ENCODE peak calls at places on chromosomes 6 and 20, in nine cellular contexts. One of them, this sample, is unnamed.

GRCh38 chr20:50408526-50409364 is 101.4 kb upstream of the PTPN1 start:
- DNase-seq in fibroblast of the aortic adventitia: no peak
- DNase-seq in mesothelial cell of epicardium: no peak
- DNase-seq in neural progenitor cell: no peak
- DNase-seq in NB4: no peak
- DNase-seq in fibroblast of lung: no peak
- DNase-seq in Calu3: no peak
- DNase-seq in endothelial cell of umbilical vein: no peak
- DNase-seq in endothelial cell: no peak
- DNase-seq in this sample: no peak

GRCh38 chr6:12395898-12396297 is 105.7 kb downstream of the EDN1 start:
- DNase-seq in fibroblast of the aortic adventitia: peak; percentile 71
- DNase-seq in mesothelial cell of epicardium: no peak
- DNase-seq in neural progenitor cell: no peak
- DNase-seq in NB4: no peak
- DNase-seq in fibroblast of lung: no peak
- DNase-seq in Calu3: no peak
- DNase-seq in endothelial cell of umbilical vein: peak; percentile 47
- DNase-seq in endothelial cell: no peak
- DNase-seq in this sample: no peak

GRCh38 chr6:40341726-40342125 is 245.4 kb downstream of the LRFN2 start:
- DNase-seq in fibroblast of the aortic adventitia: no peak
- DNase-seq in mesothelial cell of epicardium: peak; percentile 10
- DNase-seq in neural progenitor cell: no peak
- DNase-seq in NB4: no peak
- DNase-seq in fibroblast of lung: no peak
- DNase-seq in Calu3: no peak
- DNase-seq in endothelial cell of umbilical vein: no peak
- DNase-seq in endothelial cell: no peak
- DNase-seq in this sample: no peak

GRCh38 chr6:79193971-79194370 is 40.5 kb downstream of the HMGN3 start:
- DNase-seq in fibroblast of the aortic adventitia: no peak
- DNase-seq in mesothelial cell of epicardium: no peak
- DNase-seq in neural progenitor cell: no peak
- DNase-seq in NB4: no peak
- DNase-seq in fibroblast of lung: no peak
- DNase-seq in Calu3: no peak
- DNase-seq in endothelial cell of umbilical vein: no peak
- DNase-seq in endothelial cell: no peak
- DNase-seq in this sample: no peak

GRCh38 chr6:32271427-32271826 is 47.6 kb upstream of the NOTCH4 start:
- DNase-seq in fibroblast of the aortic adventitia: no peak
- DNase-seq in mesothelial cell of epicardium: no peak
- DNase-seq in neural progenitor cell: no peak
- DNase-seq in NB4: no peak
- DNase-seq in fibroblast of lung: no peak
- DNase-seq in Calu3: no peak
- DNase-seq in endothelial cell of umbilical vein: no peak
- DNase-seq in endothelial cell: no peak
- DNase-seq in this sample: no peak

GRCh38 chr20:7859371-7859802 is 80.9 kb downstream of the HAO1 start:
- DNase-seq in fibroblast of the aortic adventitia: peak; percentile 87
- DNase-seq in mesothelial cell of epicardium: no peak
- DNase-seq in neural progenitor cell: peak; percentile 45
- DNase-seq in NB4: peak; percentile 61
- DNase-seq in fibroblast of lung: peak; percentile 78
- DNase-seq in Calu3: peak; percentile 23
- DNase-seq in endothelial cell of umbilical vein: peak; percentile 81
- DNase-seq in endothelial cell: peak; percentile 10
- DNase-seq in this sample: peak; percentile 54

GRCh38 chr6:32627831-32628230 is 9.4 kb upstream of the HLA-DQA1 start:
- DNase-seq in fibroblast of the aortic adventitia: peak; percentile 49
- DNase-seq in mesothelial cell of epicardium: peak; percentile 51
- DNase-seq in neural progenitor cell: no peak
- DNase-seq in NB4: no peak
- DNase-seq in fibroblast of lung: no peak
- DNase-seq in Calu3: peak; percentile 23
- DNase-seq in endothelial cell of umbilical vein: no peak
- DNase-seq in endothelial cell: no peak
- DNase-seq in this sample: no peak

GRCh38 chr6:160282444-160282843 is 23.8 kb upstream of the SLC22A2 start:
- DNase-seq in fibroblast of the aortic adventitia: no peak
- DNase-seq in mesothelial cell of epicardium: no peak
- DNase-seq in neural progenitor cell: no peak
- DNase-seq in NB4: no peak
- DNase-seq in fibroblast of lung: no peak
- DNase-seq in Calu3: no peak
- DNase-seq in endothelial cell of umbilical vein: no peak
- DNase-seq in endothelial cell: no peak
- DNase-seq in this sample: no peak

GRCh38 chr20:17614176-17614811 is 44.4 kb downstream of the DSTN start:
- DNase-seq in fibroblast of the aortic adventitia: peak; percentile 47
- DNase-seq in mesothelial cell of epicardium: peak; percentile 40
- DNase-seq in neural progenitor cell: no peak
- DNase-seq in NB4: no peak
- DNase-seq in fibroblast of lung: peak; percentile 33
- DNase-seq in Calu3: no peak
- DNase-seq in endothelial cell of umbilical vein: no peak
- DNase-seq in endothelial cell: no peak
- DNase-seq in this sample: no peak

GRCh38 chr20:4507288-4507719 is 214.4 kb upstream of the PRND start:
- DNase-seq in fibroblast of the aortic adventitia: peak; percentile 65
- DNase-seq in mesothelial cell of epicardium: no peak
- DNase-seq in neural progenitor cell: no peak
- DNase-seq in NB4: no peak
- DNase-seq in fibroblast of lung: peak; percentile 97
- DNase-seq in Calu3: peak; percentile 30
- DNase-seq in endothelial cell of umbilical vein: peak; percentile 96
- DNase-seq in endothelial cell: no peak
- DNase-seq in this sample: peak; percentile 97

GRCh38 chr6:156028310-156029131 is 572.9 kb upstream of the NOX3 start:
- DNase-seq in fibroblast of the aortic adventitia: no peak
- DNase-seq in mesothelial cell of epicardium: no peak
- DNase-seq in neural progenitor cell: no peak
- DNase-seq in NB4: no peak
- DNase-seq in fibroblast of lung: no peak
- DNase-seq in Calu3: peak; percentile 9
- DNase-seq in endothelial cell of umbilical vein: peak; percentile 31
- DNase-seq in endothelial cell: no peak
- DNase-seq in this sample: peak; percentile 41

GRCh38 chr6:21075986-21076385 is 517.6 kb upstream of the SOX4 start:
- DNase-seq in fibroblast of the aortic adventitia: peak; percentile 3
- DNase-seq in mesothelial cell of epicardium: no peak
- DNase-seq in neural progenitor cell: no peak
- DNase-seq in NB4: no peak
- DNase-seq in fibroblast of lung: peak; percentile 69
- DNase-seq in Calu3: no peak
- DNase-seq in endothelial cell of umbilical vein: no peak
- DNase-seq in endothelial cell: no peak
- DNase-seq in this sample: no peak

GRCh38 chr6:11929451-11929850 is 82.7 kb upstream of the HIVEP1 start:
- DNase-seq in fibroblast of the aortic adventitia: no peak
- DNase-seq in mesothelial cell of epicardium: no peak
- DNase-seq in neural progenitor cell: no peak
- DNase-seq in NB4: no peak
- DNase-seq in fibroblast of lung: no peak
- DNase-seq in Calu3: no peak
- DNase-seq in endothelial cell of umbilical vein: no peak
- DNase-seq in endothelial cell: no peak
- DNase-seq in this sample: no peak

GRCh38 chr20:32510601-32511357 is 74.4 kb downstream of the NOL4L start:
- DNase-seq in fibroblast of the aortic adventitia: no peak
- DNase-seq in mesothelial cell of epicardium: peak; percentile 69
- DNase-seq in neural progenitor cell: no peak
- DNase-seq in NB4: no peak
- DNase-seq in fibroblast of lung: no peak
- DNase-seq in Calu3: no peak
- DNase-seq in endothelial cell of umbilical vein: no peak
- DNase-seq in endothelial cell: peak; percentile 39
- DNase-seq in this sample: no peak

GRCh38 chr6:166559211-166559610 is 27.3 kb downstream of the RAMACL start:
- DNase-seq in fibroblast of the aortic adventitia: peak; percentile 85
- DNase-seq in mesothelial cell of epicardium: no peak
- DNase-seq in neural progenitor cell: no peak
- DNase-seq in NB4: no peak
- DNase-seq in fibroblast of lung: peak; percentile 84
- DNase-seq in Calu3: no peak
- DNase-seq in endothelial cell of umbilical vein: no peak
- DNase-seq in endothelial cell: no peak
- DNase-seq in this sample: no peak

GRCh38 chr20:32224463-32224862 is 16.8 kb downstream of the POFUT1 start:
- DNase-seq in fibroblast of the aortic adventitia: no peak
- DNase-seq in mesothelial cell of epicardium: no peak
- DNase-seq in neural progenitor cell: no peak
- DNase-seq in NB4: no peak
- DNase-seq in fibroblast of lung: no peak
- DNase-seq in Calu3: no peak
- DNase-seq in endothelial cell of umbilical vein: no peak
- DNase-seq in endothelial cell: no peak
- DNase-seq in this sample: no peak

GRCh38 chr6:125294925-125295324 is 6.8 kb downstream of the HDDC2 start:
- DNase-seq in fibroblast of the aortic adventitia: no peak
- DNase-seq in mesothelial cell of epicardium: no peak
- DNase-seq in neural progenitor cell: no peak
- DNase-seq in NB4: no peak
- DNase-seq in fibroblast of lung: no peak
- DNase-seq in Calu3: no peak
- DNase-seq in endothelial cell of umbilical vein: peak; percentile 30
- DNase-seq in endothelial cell: no peak
- DNase-seq in this sample: no peak

GRCh38 chr6:96762599-96762998 is 74.7 kb downstream of the GPR63 start:
- DNase-seq in fibroblast of the aortic adventitia: no peak
- DNase-seq in mesothelial cell of epicardium: no peak
- DNase-seq in neural progenitor cell: no peak
- DNase-seq in NB4: no peak
- DNase-seq in fibroblast of lung: no peak
- DNase-seq in Calu3: no peak
- DNase-seq in endothelial cell of umbilical vein: no peak
- DNase-seq in endothelial cell: no peak
- DNase-seq in this sample: no peak

GRCh38 chr6:96761794-96762193 is 75.5 kb downstream of the GPR63 start:
- DNase-seq in fibroblast of the aortic adventitia: no peak
- DNase-seq in mesothelial cell of epicardium: no peak
- DNase-seq in neural progenitor cell: no peak
- DNase-seq in NB4: no peak
- DNase-seq in fibroblast of lung: no peak
- DNase-seq in Calu3: no peak
- DNase-seq in endothelial cell of umbilical vein: no peak
- DNase-seq in endothelial cell: no peak
- DNase-seq in this sample: no peak

GRCh38 chr6:96755096-96755495 is 82.2 kb downstream of the GPR63 start:
- DNase-seq in fibroblast of the aortic adventitia: no peak
- DNase-seq in mesothelial cell of epicardium: no peak
- DNase-seq in neural progenitor cell: no peak
- DNase-seq in NB4: peak; percentile 18
- DNase-seq in fibroblast of lung: no peak
- DNase-seq in Calu3: no peak
- DNase-seq in endothelial cell of umbilical vein: no peak
- DNase-seq in endothelial cell: no peak
- DNase-seq in this sample: no peak

DNA sequence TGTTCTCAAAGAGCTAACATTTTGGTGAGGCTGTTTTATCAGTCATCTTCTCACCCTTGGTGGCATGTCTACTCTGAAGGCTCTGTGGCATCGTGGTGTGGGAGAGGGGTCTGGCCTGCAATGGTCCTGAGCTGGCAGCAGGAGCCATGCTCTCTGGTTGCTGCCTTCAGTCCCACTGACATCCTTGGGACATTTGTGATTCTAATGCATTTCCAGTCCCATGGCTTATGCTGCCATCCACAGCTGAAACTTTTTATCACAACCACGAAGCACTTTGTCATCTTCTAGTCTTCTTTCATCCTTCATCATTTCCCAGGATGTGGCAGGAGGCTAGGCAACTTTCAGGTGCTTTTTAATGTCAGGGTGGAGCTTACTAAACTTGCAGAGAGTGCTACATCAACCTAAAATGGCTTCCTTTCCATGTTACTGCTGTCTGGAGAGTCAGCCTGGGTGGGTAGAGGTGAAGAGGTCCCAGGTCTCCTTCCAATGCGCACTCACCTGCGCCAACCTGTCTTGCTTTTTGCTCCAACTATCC is 77.1 kb downstream of the GPR63 start:
- DNase-seq in fibroblast of the aortic adventitia: no peak
- DNase-seq in mesothelial cell of epicardium: no peak
- DNase-seq in neural progenitor cell: no peak
- DNase-seq in NB4: no peak
- DNase-seq in fibroblast of lung: no peak
- DNase-seq in Calu3: no peak
- DNase-seq in endothelial cell of umbilical vein: no peak
- DNase-seq in endothelial cell: no peak
- DNase-seq in this sample: no peak
- TF ChIP-seq CTCF in fibroblast of the aortic adventitia: no peak
- TF ChIP-seq CTCF in mesothelial cell of epicardium: no peak
- TF ChIP-seq CTCF in neural progenitor cell: peak; percentile 9
- TF ChIP-seq CTCF in NB4: no peak
- TF ChIP-seq CTCF in fibroblast of lung: no peak
- TF ChIP-seq CTCF in Calu3: no peak
- TF ChIP-seq CTCF in endothelial cell of umbilical vein: no peak
- TF ChIP-seq CTCF in endothelial cell: no peak
- TF ChIP-seq CTCF in this sample: no peak

DNA sequence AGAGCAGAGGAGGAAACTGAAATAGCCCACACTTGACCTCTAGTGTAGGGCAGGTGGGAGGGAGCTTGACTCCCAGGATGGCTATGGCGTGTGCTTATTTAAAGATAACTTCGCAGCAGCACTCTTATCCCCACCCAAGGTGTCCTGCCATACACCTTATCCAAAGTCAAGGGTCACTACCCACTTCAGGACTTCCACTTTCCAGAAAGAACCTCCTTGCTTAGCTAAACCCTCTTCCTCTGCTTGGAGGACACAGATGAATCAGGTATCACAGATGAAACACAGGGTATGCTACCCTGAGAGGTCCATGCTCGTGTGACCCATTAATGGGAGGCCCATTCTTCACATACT is 2.3 kb downstream of the RIN2 start:
- DNase-seq in fibroblast of the aortic adventitia: no peak
- DNase-seq in mesothelial cell of epicardium: no peak
- DNase-seq in neural progenitor cell: no peak
- DNase-seq in NB4: peak; percentile 9
- DNase-seq in fibroblast of lung: no peak
- DNase-seq in Calu3: no peak
- DNase-seq in endothelial cell of umbilical vein: no peak
- DNase-seq in endothelial cell: no peak
- DNase-seq in this sample: no peak
- TF ChIP-seq CTCF in fibroblast of the aortic adventitia: no peak
- TF ChIP-seq CTCF in mesothelial cell of epicardium: no peak
- TF ChIP-seq CTCF in neural progenitor cell: no peak
- TF ChIP-seq CTCF in NB4: no peak
- TF ChIP-seq CTCF in fibroblast of lung: no peak
- TF ChIP-seq CTCF in Calu3: no peak
- TF ChIP-seq CTCF in endothelial cell of umbilical vein: no peak
- TF ChIP-seq CTCF in endothelial cell: no peak
- TF ChIP-seq CTCF in this sample: no peak

GRCh38 chr20:44471481-44471882 is 4.2 kb upstream of the TTPAL start:
- DNase-seq in fibroblast of the aortic adventitia: peak; percentile 66
- DNase-seq in mesothelial cell of epicardium: no peak
- DNase-seq in neural progenitor cell: peak; percentile 37
- DNase-seq in NB4: peak; percentile 25
- DNase-seq in fibroblast of lung: peak; percentile 40
- DNase-seq in Calu3: peak; percentile 24
- DNase-seq in endothelial cell of umbilical vein: no peak
- DNase-seq in endothelial cell: no peak
- DNase-seq in this sample: peak; percentile 54
- TF ChIP-seq CTCF in fibroblast of the aortic adventitia: peak; percentile 61
- TF ChIP-seq CTCF in mesothelial cell of epicardium: no peak
- TF ChIP-seq CTCF in neural progenitor cell: peak; percentile 46
- TF ChIP-seq CTCF in NB4: peak; percentile 12
- TF ChIP-seq CTCF in fibroblast of lung: peak; percentile 62
- TF ChIP-seq CTCF in Calu3: peak; percentile 37
- TF ChIP-seq CTCF in endothelial cell of umbilical vein: no peak
- TF ChIP-seq CTCF in endothelial cell: no peak
- TF ChIP-seq CTCF in this sample: peak; percentile 69

GRCh38 chr20:51562334-51563140 is 20.0 kb upstream of the NFATC2 start:
- DNase-seq in fibroblast of the aortic adventitia: peak; percentile 94
- DNase-seq in mesothelial cell of epicardium: peak; percentile 80
- DNase-seq in neural progenitor cell: peak; percentile 83
- DNase-seq in NB4: peak; percentile 37
- DNase-seq in fibroblast of lung: peak; percentile 96
- DNase-seq in Calu3: peak; percentile 50
- DNase-seq in endothelial cell of umbilical vein: peak; percentile 98
- DNase-seq in endothelial cell: peak; percentile 70
- DNase-seq in this sample: peak; percentile 98
- TF ChIP-seq CTCF in fibroblast of the aortic adventitia: no peak
- TF ChIP-seq CTCF in mesothelial cell of epicardium: no peak
- TF ChIP-seq CTCF in neural progenitor cell: peak; percentile 35
- TF ChIP-seq CTCF in NB4: no peak
- TF ChIP-seq CTCF in fibroblast of lung: no peak
- TF ChIP-seq CTCF in Calu3: no peak
- TF ChIP-seq CTCF in endothelial cell of umbilical vein: peak; percentile 12
- TF ChIP-seq CTCF in endothelial cell: no peak
- TF ChIP-seq CTCF in this sample: peak; percentile 40

This sample was measured in HFFc6.